ENCODE peak calls at places on chromosome 1, in ten cellular contexts. X is WTC11; C is left colon; R is stimulated activated CD4-positive, alpha-beta T cell treated with anti-CD3 and anti-CD28 coated beads, Interleukin-1b, Interleukin-23, amount 100 ng/mL, for 24 hours; W is GM03348; F is fibroblast of villous mesenchyme; O is A549; Q is NB4; L is lower lobe of right lung; U is lung. S is an unnamed sample.

GRCh38 chr1:30081379-30082102 is 641.8 kb downstream of the MATN1 start:
- DNase-seq in O (no peak), X (no peak), Q (no peak), F (no peak), W (no peak), C (no peak), R (no peak), L (no peak), U (no peak), S (no peak)

GRCh38 chr1:26375081-26375480 is 2.5 kb upstream of the ZNF683 start:
- DNase-seq in L (no peak), F (no peak), X (no peak), C (no peak), O (no peak), Q (no peak), U (no peak), R (no peak), W (no peak), S (no peak)

GRCh38 chr1:63817152-63817667 is 43.4 kb downstream of the ROR1 start:
- DNase-seq in F (peak), C (no peak), R (no peak), U (no peak), Q (no peak), W (no peak), X (no peak), O (peak), L (no peak), S (no peak)

GRCh38 chr1:59688976-59689375 is 125.8 kb upstream of the HOOK1 start:
- DNase-seq in L (no peak), R (no peak), Q (peak), F (no peak), C (no peak), X (no peak), U (no peak), W (no peak), O (no peak), S (no peak)

GRCh38 chr1:162822391-162823200 is 32.1 kb downstream of the HSD17B7 start:
- DNase-seq in Q (no peak), O (peak), F (no peak), X (peak), W (peak), L (no peak), R (no peak), C (peak), U (no peak), S (peak)

GRCh38 chr1:36934061-36934460 is 100.3 kb downstream of the GRIK3 start:
- DNase-seq in W (no peak), C (no peak), U (no peak), F (no peak), X (no peak), O (no peak), R (no peak), Q (no peak), L (no peak), S (no peak)

GRCh38 chr1:20078166-20078565 is 8.2 kb downstream of the PLA2G5 start:
- DNase-seq in W (no peak), O (no peak), X (no peak), F (no peak), Q (no peak), U (no peak), R (no peak), C (no peak), L (no peak), S (no peak)

GRCh38 chr1:25845664-25846063 is 13.6 kb downstream of the AUNIP start:
- DNase-seq in W (no peak), F (no peak), R (no peak), Q (no peak), C (no peak), X (no peak), U (no peak), L (no peak), O (no peak), S (no peak)

GRCh38 chr1:183730107-183730724 is 74.7 kb upstream of the RGL1 start:
- DNase-seq in O (no peak), L (no peak), W (no peak), F (no peak), U (no peak), C (no peak), X (no peak), R (no peak), Q (no peak), S (no peak)

GRCh38 chr1:89739013-89739843 is 81.6 kb upstream of the LRRC8D start:
- DNase-seq in F (peak), X (no peak), U (no peak), L (no peak), Q (no peak), O (peak), C (no peak), R (no peak), W (peak), S (no peak)

GRCh38 chr1:3827813-3828307 is 29.2 kb downstream of the CEP104 start:
- DNase-seq in X (peak), Q (peak), R (no peak), U (no peak), L (no peak), O (no peak), C (no peak), W (no peak), F (no peak), S (no peak)

GRCh38 chr1:190634134-190634533 is 156.5 kb upstream of the BRINP3 start:
- DNase-seq in W (no peak), Q (no peak), X (no peak), F (no peak), C (no peak), O (no peak), U (no peak), L (no peak), R (no peak), S (no peak)

GRCh38 chr1:210598135-210598652 is 269.5 kb downstream of the HHAT start:
- DNase-seq in L (peak), C (peak), Q (peak), X (no peak), R (no peak), U (peak), F (peak), W (peak), O (peak), S (peak)

GRCh38 chr1:92749024-92749634 is 35.8 kb downstream of the EVI5 start:
- DNase-seq in X (peak), U (no peak), C (peak), R (no peak), Q (peak), L (no peak), O (peak), F (peak), W (peak), S (no peak)

GRCh38 chr1:1228596-1229321 is 3.0 kb downstream of the SDF4 start:
- DNase-seq in X (no peak), L (no peak), U (no peak), R (no peak), F (no peak), W (no peak), Q (no peak), O (no peak), C (no peak), S (no peak)

GRCh38 chr1:47587891-47588582 is 150.2 kb downstream of the FOXD2 start:
- DNase-seq in O (no peak), W (no peak), F (no peak), X (no peak), R (no peak), L (no peak), Q (no peak), U (peak), C (no peak), S (no peak)

GRCh38 chr1:29033829-29034466 is 89.8 kb downstream of the TMEM200B start:
- DNase-seq in F (peak), X (no peak), L (no peak), U (no peak), O (peak), C (no peak), Q (peak), W (peak), R (no peak), S (no peak)

GRCh38 chr1:97093742-97094141 is 372.2 kb downstream of the PTBP2 start:
- DNase-seq in R (no peak), U (no peak), X (no peak), L (no peak), O (no peak), W (peak), C (no peak), Q (no peak), F (peak), S (no peak)

GRCh38 chr1:111690306-111690617 is 48.9 kb downstream of the INKA2 start:
- DNase-seq in X (no peak), W (peak), U (peak), F (peak), O (no peak), C (peak), Q (no peak), R (no peak), L (no peak), S (no peak)